ENCODE peak calls at places on chromosome 5, in nine cellular contexts. Y is neural crest cell, U is AG09319, Z is WERI-Rb-1, E is brain microvascular endothelial cell, T is progenitor cell of endocrine pancreas, W is cardiac muscle cell, Q is fibroblast of lung, N is uterus. S is an unnamed sample.
A peak's percentile ranks its signal among the peaks of the same experiment; 100 is the strongest.

GRCh38 chr5:111068208-111068607 is 3.3 kb upstream of the TSLP start:
- DNase-seq in T (no peak), Y (no peak), Q (peak; percentile 70), E (no peak), Z (no peak), W (no peak), N (no peak), U (no peak), S (no peak)

GRCh38 chr5:137215261-137215660 is 283.9 kb downstream of the SPOCK1 start:
- DNase-seq in Q (no peak), U (no peak), N (no peak), Z (no peak), W (no peak), Y (no peak), T (no peak), E (no peak), S (no peak)

GRCh38 chr5:153883829-153884228 is 154.9 kb downstream of the FAM114A2 start:
- DNase-seq in Y (no peak), W (no peak), T (no peak), N (no peak), Q (peak; percentile 21), U (no peak), E (peak; percentile 51), Z (no peak), S (no peak)

GRCh38 chr5:73726606-73727231 is 100.7 kb downstream of the ARHGEF28 start:
- DNase-seq in Y (no peak), E (no peak), Z (no peak), W (peak; percentile 53), Q (no peak), T (no peak), N (no peak), U (no peak), S (no peak)

GRCh38 chr5:145975361-145976066 is 39.1 kb downstream of the SH3RF2 start:
- DNase-seq in T (no peak), N (no peak), E (peak; percentile 96), W (peak; percentile 70), Q (peak; percentile 80), Y (no peak), U (peak; percentile 7), Z (no peak), S (no peak)

GRCh38 chr5:9188956-9189355 is 356.9 kb downstream of the SEMA5A start:
- DNase-seq in N (no peak), T (no peak), Z (no peak), U (no peak), E (no peak), Y (no peak), Q (no peak), W (peak; percentile 32), S (no peak)

GRCh38 chr5:173486355-173486754 is 130.1 kb downstream of the BOD1 start:
- DNase-seq in Y (no peak), U (no peak), E (no peak), Z (no peak), T (no peak), Q (no peak), N (no peak), W (no peak), S (no peak)

GRCh38 chr5:34474573-34475021 is 181.5 kb upstream of the RAI14 start:
- DNase-seq in N (no peak), Y (no peak), E (peak; percentile 44), W (peak; percentile 55), U (peak; percentile 18), T (no peak), Q (peak; percentile 79), Z (peak; percentile 18), S (peak; percentile 61)

GRCh38 chr5:13574634-13575033 is 369.9 kb downstream of the DNAH5 start:
- DNase-seq in W (no peak), N (no peak), Q (no peak), Z (no peak), E (no peak), T (no peak), U (no peak), Y (no peak), S (no peak)

GRCh38 chr5:161078793-161079192 is 226.8 kb upstream of the ATP10B start:
- DNase-seq in N (no peak), Y (no peak), T (no peak), Z (no peak), E (no peak), Q (no peak), U (no peak), W (no peak), S (no peak)

GRCh38 chr5:176788091-176788490 is 22.3 kb upstream of the UNC5A start:
- DNase-seq in T (no peak), E (no peak), U (no peak), Q (no peak), N (no peak), W (no peak), Y (no peak), Z (no peak), S (no peak)

GRCh38 chr5:177557041-177557647 is 2.8 kb upstream of the FAM193B start:
- DNase-seq in U (no peak), W (peak; percentile 49), T (no peak), N (no peak), Q (peak; percentile 52), E (no peak), Z (no peak), Y (no peak), S (no peak)

GRCh38 chr5:38467353-38468040 is 88.9 kb downstream of the LIFR start:
- DNase-seq in W (no peak), Q (peak; percentile 84), T (no peak), N (peak; percentile 81), Y (no peak), E (no peak), Z (no peak), U (no peak), S (no peak)

GRCh38 chr5:29218138-29218537 is 1975.3 kb upstream of the CDH6 start:
- DNase-seq in U (no peak), W (no peak), Z (no peak), E (no peak), N (no peak), T (no peak), Y (no peak), Q (no peak), S (no peak)

GRCh38 chr5:170597109-170597741 is 93.4 kb downstream of the KCNIP1 start:
- DNase-seq in E (peak; percentile 65), W (no peak), Q (peak; percentile 36), Z (no peak), Y (no peak), T (no peak), N (no peak), U (no peak), S (no peak)

GRCh38 chr5:59685806-59686205 is 207.7 kb downstream of the PDE4D start:
- DNase-seq in W (no peak), Y (no peak), N (no peak), U (no peak), Z (peak; percentile 32), Q (peak; percentile 65), T (no peak), E (no peak), S (peak; percentile 19)

GRCh38 chr5:16346380-16346779 is 119.2 kb downstream of the ZNF622 start:
- DNase-seq in Z (no peak), Q (no peak), W (no peak), Y (no peak), E (no peak), N (no peak), U (no peak), T (no peak), S (no peak)

GRCh38 chr5:1337490-1338195 is 7.3 kb downstream of the CLPTM1L start:
- DNase-seq in E (no peak), U (no peak), Q (no peak), W (no peak), T (no peak), Z (no peak), Y (no peak), N (no peak), S (no peak)

GRCh38 chr5:1334831-1335539 is 9.9 kb downstream of the CLPTM1L start:
- DNase-seq in Y (no peak), N (no peak), U (no peak), Q (no peak), T (no peak), Z (no peak), W (no peak), E (no peak), S (no peak)

GRCh38 chr5:1335540-1336095 is 9.3 kb downstream of the CLPTM1L start:
- DNase-seq in Z (no peak), E (no peak), Y (no peak), Q (no peak), U (no peak), T (no peak), N (no peak), W (no peak), S (no peak)

GRCh38 chr5:1336749-1337489 is 8.0 kb downstream of the CLPTM1L start:
- DNase-seq in Y (no peak), E (no peak), N (no peak), T (no peak), Q (no peak), W (no peak), Z (no peak), U (no peak), S (no peak)

DNA sequence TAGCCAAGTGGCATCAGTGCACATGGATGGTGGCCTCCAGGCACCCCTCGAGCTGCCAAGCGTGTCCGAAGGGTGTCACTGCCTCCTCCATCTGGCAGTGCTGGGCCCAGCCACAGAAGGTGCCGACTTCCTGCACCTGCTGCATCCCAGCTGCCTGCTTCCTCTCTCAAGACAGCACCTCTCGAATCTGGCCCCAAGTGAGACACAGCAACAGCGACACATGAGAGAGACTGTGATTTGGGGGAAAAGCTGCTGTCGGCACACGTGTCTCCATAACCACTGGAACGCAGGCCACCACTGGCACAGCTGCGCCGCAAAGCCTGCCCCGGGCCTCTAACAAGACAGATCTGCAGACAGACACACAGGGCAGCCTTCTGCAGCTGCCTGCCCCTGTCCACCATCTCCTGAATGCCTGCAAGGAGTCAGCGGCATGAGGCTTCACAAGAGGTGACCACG is 8.8 kb downstream of the CLPTM1L start:
- DNase-seq in W (no peak), T (no peak), U (no peak), E (no peak), N (no peak), Z (no peak), Q (no peak), Y (no peak), S (no peak)
- TF ChIP-seq CTCF in W (no peak), T (no peak), U (no peak), E (no peak), N (no peak), Z (no peak), Q (no peak), Y (no peak), S (no peak)

GRCh38 chr5:149942199-149942598 is 2.4 kb downstream of the PDE6A start:
- DNase-seq in N (no peak), E (no peak), W (no peak), Z (no peak), Q (no peak), Y (no peak), T (no peak), U (no peak), S (no peak)
- TF ChIP-seq CTCF in N (no peak), E (no peak), W (no peak), Z (no peak), Q (no peak), Y (no peak), T (no peak), U (no peak), S (no peak)

GRCh38 chr5:95847261-95847592 is 24.7 kb upstream of the GLRX start:
- DNase-seq in T (no peak), U (no peak), Y (no peak), Q (no peak), N (no peak), W (no peak), E (no peak), Z (no peak), S (no peak)
- TF ChIP-seq CTCF in T (no peak), U (no peak), Y (no peak), Q (no peak), N (no peak), W (no peak), E (no peak), Z (no peak), S (no peak)

GRCh38 chr5:42745426-42745825 is 11.2 kb upstream of the CCDC152 start:
- DNase-seq in Q (peak; percentile 13), U (no peak), E (no peak), Y (peak; percentile 9), N (no peak), Z (no peak), W (peak; percentile 7), T (no peak), S (no peak)
- TF ChIP-seq CTCF in Q (peak; percentile 52), U (peak; percentile 46), E (peak; percentile 67), Y (peak; percentile 47), N (no peak), Z (peak; percentile 40), W (peak; percentile 60), T (peak; percentile 43), S (no peak)

S was measured in GM20000.